ENCODE peak calls at places on chromosomes 1 and 21, in four cellular contexts. K, G, J and N are unnamed samples.
A peak's percentile ranks its signal among the peaks of the same experiment; 100 is the strongest.

GRCh38 chr1:7335224-7335879 is 435.7 kb upstream of the VAMP3 start:
- DNase-seq in G (no peak), J (no peak), K (no peak), N (no peak)

GRCh38 chr1:83034846-83035245 is 964.1 kb downstream of the TTLL7 start:
- DNase-seq in G (no peak), K (no peak), J (no peak), N (no peak)

GRCh38 chr1:198913667-198914066 is 274.8 kb downstream of the PTPRC start:
- DNase-seq in J (no peak), G (no peak), K (no peak), N (no peak)

GRCh38 chr1:197738927-197739326 is 36.4 kb downstream of the DENND1B start:
- DNase-seq in K (no peak), G (no peak), J (no peak), N (no peak)

GRCh38 chr1:32775640-32776337 is 41.4 kb downstream of the YARS1 start:
- DNase-seq in K (no peak), G (no peak), J (no peak), N (no peak)

GRCh38 chr1:109379422-109379821 is 18.3 kb downstream of the SORT1 start:
- DNase-seq in G (no peak), J (no peak), K (no peak), N (no peak)

GRCh38 chr21:36117276-36117675 is 17.6 kb upstream of the CBR3 start:
- DNase-seq in G (no peak), J (no peak), K (no peak), N (no peak)

GRCh38 chr1:231075497-231075896 is 35.4 kb upstream of the FAM89A start:
- DNase-seq in G (no peak), J (no peak), K (no peak), N (no peak)

GRCh38 chr1:103107696-103108524 is at the start of gene COL11A1:
- DNase-seq in G (no peak), J (no peak), K (no peak), N (no peak)

GRCh38 chr1:50527249-50527986 is 104.2 kb upstream of the DMRTA2 start:
- DNase-seq in G (no peak), J (peak; percentile 83), K (no peak), N (no peak)

GRCh38 chr21:39057121-39057520 is 126.1 kb downstream of the PSMG1 start:
- DNase-seq in J (no peak), K (no peak), G (no peak), N (no peak)

GRCh38 chr1:76687324-76688018 is 179.8 kb upstream of the ST6GALNAC5 start:
- DNase-seq in K (no peak), J (no peak), G (no peak), N (no peak)

DNA sequence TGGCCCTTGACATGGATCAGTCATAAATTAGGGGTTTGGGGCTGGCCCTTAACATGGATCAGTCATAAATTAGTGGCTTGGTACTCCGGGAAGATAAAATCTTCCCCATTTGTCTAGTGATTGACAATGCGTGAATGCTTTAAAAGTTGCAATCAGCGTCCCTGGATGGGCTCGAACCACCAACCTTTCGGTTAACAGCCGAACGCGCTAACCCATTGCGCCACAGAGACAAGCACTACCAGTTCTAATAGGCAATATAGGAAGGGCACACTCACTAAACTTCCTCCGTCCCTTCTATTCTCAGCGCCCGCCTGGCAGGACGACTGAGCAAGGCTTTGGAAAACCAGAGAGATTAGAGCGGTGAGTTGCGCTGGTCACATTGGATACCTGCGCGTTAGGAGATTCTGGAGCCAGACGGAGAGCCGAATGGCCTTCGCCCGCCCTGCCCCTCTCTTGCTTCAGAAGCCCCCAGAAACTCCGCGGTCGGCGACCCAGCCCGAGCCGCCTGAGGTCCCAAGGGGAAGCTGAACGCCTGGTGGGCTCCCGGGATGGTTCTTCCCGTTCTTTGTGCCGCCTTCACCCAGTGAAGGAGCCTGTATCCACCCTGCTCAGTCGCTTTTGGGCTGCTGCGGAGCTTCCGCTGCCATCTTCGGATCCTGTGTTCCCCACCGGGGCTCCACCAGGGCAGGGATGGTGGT is 235.9 kb downstream of the FAM72C start:
- DNase-seq in K (no peak), G (no peak), J (no peak), N (no peak)
- TF ChIP-seq REST in K (no peak), G (no peak), J (no peak), N (no peak)

GRCh38 chr1:61053281-61053711 is 29.1 kb upstream of the NFIA start:
- DNase-seq in G (no peak), J (no peak), K (no peak), N (no peak)

GRCh38 chr1:61054636-61055035 is 27.7 kb upstream of the NFIA start:
- DNase-seq in J (no peak), G (no peak), K (no peak), N (no peak)

GRCh38 chr1:61052393-61053280 is 29.7 kb upstream of the NFIA start:
- DNase-seq in J (no peak), K (no peak), G (no peak), N (no peak)

GRCh38 chr1:61055110-61055614 is 27.2 kb upstream of the NFIA start:
- DNase-seq in G (no peak), J (no peak), K (no peak), N (no peak)

GRCh38 chr1:61053712-61054608 is 28.4 kb upstream of the NFIA start:
- DNase-seq in K (no peak), J (no peak), G (peak; percentile 65), N (no peak)
- TF ChIP-seq TCF7L2 in K (no peak), J (no peak), G (no peak), N (no peak)

DNA sequence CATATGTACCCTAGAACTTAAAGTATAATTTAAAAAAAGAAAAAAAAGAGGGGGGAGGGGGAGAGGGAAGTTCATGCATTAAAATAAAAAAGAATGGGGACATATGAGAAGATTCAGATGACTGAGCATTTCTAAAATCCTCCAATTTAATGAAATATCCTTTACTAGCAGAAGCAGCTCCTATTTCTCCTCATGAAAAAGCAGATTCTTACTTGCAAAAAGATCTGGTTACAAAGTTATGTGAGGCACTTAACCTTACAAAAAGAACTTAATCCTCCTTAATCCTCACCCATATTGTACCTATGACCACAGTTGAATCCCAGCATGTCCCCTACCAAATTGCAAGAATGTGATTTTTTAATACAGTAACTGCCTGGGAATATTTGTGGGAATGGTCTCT is 298.5 kb downstream of the SRGAP2C start:
- DNase-seq in G (no peak), J (no peak), K (no peak), N (no peak)
- TF ChIP-seq REST in G (no peak), J (no peak), K (no peak), N (no peak)

DNA sequence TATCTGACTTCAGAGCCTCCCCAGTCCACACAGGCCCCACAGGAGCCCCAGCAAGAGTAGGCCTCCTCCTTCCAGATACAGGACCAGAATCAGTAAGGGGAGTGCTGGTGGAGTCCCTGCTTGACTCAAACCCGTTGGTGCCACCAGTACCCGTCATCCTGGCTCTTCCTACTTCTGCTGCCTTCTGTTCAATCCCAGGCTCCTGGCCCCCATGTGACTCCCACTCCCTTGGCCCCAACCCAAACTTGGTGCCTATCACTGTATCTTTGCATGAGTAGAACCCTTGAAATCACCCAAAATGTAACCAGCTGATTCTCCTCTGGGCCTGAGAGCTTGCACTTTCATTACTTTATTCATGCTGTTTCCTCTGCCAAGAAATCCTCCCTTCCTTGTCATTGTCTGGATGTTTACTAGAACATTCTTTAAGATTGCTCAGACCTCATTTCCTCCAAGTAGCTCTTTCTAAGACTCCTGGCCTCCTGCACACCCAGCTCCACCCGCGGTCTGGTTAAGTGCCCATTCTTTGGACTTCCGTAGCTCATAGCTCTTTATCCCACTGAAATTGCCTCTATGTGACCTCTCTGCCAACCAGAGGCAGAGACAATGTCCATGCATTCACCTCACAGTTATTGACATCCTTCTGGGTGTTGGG is 15.7 kb downstream of the PTAFR start:
- DNase-seq in K (no peak), G (no peak), J (no peak), N (no peak)
- TF ChIP-seq TCF7L2 in K (no peak), G (no peak), J (no peak), N (no peak)